ENCODE peak calls at places on chromosomes 2 and 18, in eight cellular contexts. T, V, Q, R, I, B, F and U are unnamed samples.

GRCh38 chr2:85668009-85668856 is at the start of gene SFTPB:
- DNase-seq in T (no peak), V (no peak), Q (no peak), R (no peak), I (no peak), B (peak; percentile 36), F (no peak), U (no peak)

GRCh38 chr2:641501-642430 is 35.4 kb downstream of the TMEM18 start:
- DNase-seq in T (no peak), V (no peak), Q (no peak), R (no peak), I (no peak), B (peak; percentile 12), F (no peak), U (no peak)

GRCh38 chr2:112644933-112645395 is 775 bp upstream of the SLC20A1 start:
- DNase-seq in T (no peak), V (no peak), Q (no peak), R (no peak), I (no peak), B (no peak), F (no peak), U (no peak)

GRCh38 chr2:211898697-211899096 is 639.9 kb downstream of the ERBB4 start:
- DNase-seq in T (no peak), V (no peak), Q (no peak), R (no peak), I (no peak), B (no peak), F (no peak), U (no peak)

GRCh38 chr2:69026026-69026425 is 13.0 kb downstream of the ANTXR1 start:
- DNase-seq in T (peak; percentile 66), V (peak; percentile 11), Q (peak; percentile 43), R (peak; percentile 70), I (no peak), B (peak; percentile 75), F (no peak), U (peak; percentile 52)

GRCh38 chr2:73652348-73652747 is 10.1 kb upstream of the NAT8 start:
- DNase-seq in T (no peak), V (no peak), Q (no peak), R (no peak), I (no peak), B (no peak), F (no peak), U (no peak)

GRCh38 chr2:9203006-9203405 is 3.6 kb upstream of the ASAP2 start:
- DNase-seq in T (no peak), V (no peak), Q (no peak), R (no peak), I (no peak), B (no peak), F (no peak), U (no peak)

GRCh38 chr2:46164581-46165301 is 132.5 kb upstream of the EPAS1 start:
- DNase-seq in T (no peak), V (no peak), Q (peak; percentile 38), R (no peak), I (no peak), B (peak; percentile 94), F (peak; percentile 91), U (peak; percentile 74)

GRCh38 chr18:31497711-31498449 is at the start of gene DSG2:
- DNase-seq in T (peak; percentile 59), V (no peak), Q (peak; percentile 91), R (peak; percentile 88), I (peak; percentile 4), B (peak; percentile 83), F (peak; percentile 44), U (peak; percentile 91)

GRCh38 chr2:118403658-118404451 is 315.6 kb downstream of the INSIG2 start:
- DNase-seq in T (no peak), V (no peak), Q (no peak), R (no peak), I (no peak), B (no peak), F (no peak), U (no peak)

GRCh38 chr2:158817596-158817995 is 22.5 kb downstream of the DAPL1 start:
- DNase-seq in T (no peak), V (no peak), Q (no peak), R (no peak), I (no peak), B (no peak), F (no peak), U (no peak)

GRCh38 chr2:60275958-60276357 is 277.5 kb downstream of the BCL11A start:
- DNase-seq in T (no peak), V (no peak), Q (no peak), R (no peak), I (no peak), B (no peak), F (no peak), U (no peak)

GRCh38 chr2:140359056-140359771 is 1579.0 kb upstream of the NXPH2 start:
- DNase-seq in T (no peak), V (no peak), Q (no peak), R (no peak), I (no peak), B (no peak), F (no peak), U (no peak)

GRCh38 chr2:182228741-182229140 is 198.1 kb downstream of the PDE1A start:
- DNase-seq in T (no peak), V (no peak), Q (no peak), R (no peak), I (no peak), B (no peak), F (no peak), U (no peak)

GRCh38 chr2:221518937-221519635 is 53.0 kb downstream of the EPHA4 start:
- DNase-seq in T (peak; percentile 78), V (no peak), Q (no peak), R (no peak), I (no peak), B (no peak), F (no peak), U (no peak)

GRCh38 chr2:18356676-18357075 is 203.8 kb downstream of the RDH14 start:
- DNase-seq in T (peak; percentile 17), V (no peak), Q (no peak), R (no peak), I (no peak), B (peak; percentile 24), F (peak; percentile 27), U (peak; percentile 56)

GRCh38 chr2:202344178-202344577 is 31.9 kb upstream of the BMPR2 start:
- DNase-seq in T (no peak), V (no peak), Q (no peak), R (no peak), I (no peak), B (peak; percentile 77), F (no peak), U (no peak)

GRCh38 chr2:217683096-217683870 is 319.5 kb downstream of the TNS1 start:
- DNase-seq in T (no peak), V (no peak), Q (peak; percentile 57), R (no peak), I (no peak), B (no peak), F (no peak), U (no peak)

GRCh38 chr2:238003234-238004032 is 36.6 kb downstream of the UBE2F start:
- DNase-seq in T (no peak), V (no peak), Q (no peak), R (no peak), I (no peak), B (no peak), F (no peak), U (no peak)

GRCh38 chr18:13051950-13052349 is 60.8 kb downstream of the CEP192 start:
- DNase-seq in T (no peak), V (no peak), Q (no peak), R (no peak), I (no peak), B (no peak), F (no peak), U (no peak)

GRCh38 chr2:133641497-133641896 is 73.2 kb upstream of the NCKAP5 start:
- DNase-seq in T (peak; percentile 32), V (no peak), Q (no peak), R (peak; percentile 96), I (no peak), B (peak; percentile 4), F (no peak), U (peak; percentile 61)

GRCh38 chr18:24263078-24263477 is 124.2 kb downstream of the CABYR start:
- DNase-seq in T (no peak), V (no peak), Q (no peak), R (no peak), I (no peak), B (no peak), F (no peak), U (no peak)

GRCh38 chr2:104977958-104978357 is 59.9 kb upstream of the MRPS9 start:
- DNase-seq in T (no peak), V (no peak), Q (no peak), R (no peak), I (no peak), B (peak; percentile 1), F (no peak), U (no peak)

GRCh38 chr2:227813562-227814353 is at the start of gene CCL20:
- DNase-seq in T (no peak), V (no peak), Q (no peak), R (no peak), I (no peak), B (peak; percentile 30), F (no peak), U (peak; percentile 41)

GRCh38 chr2:46493241-46493970 is 14.0 kb downstream of the TMEM247 start:
- DNase-seq in T (no peak), V (no peak), Q (no peak), R (no peak), I (no peak), B (peak; percentile 60), F (peak; percentile 67), U (peak; percentile 34)

GRCh38 chr2:174492963-174493431 is 6.2 kb upstream of the GPR155 start:
- DNase-seq in T (no peak), V (no peak), Q (peak; percentile 10), R (no peak), I (no peak), B (no peak), F (no peak), U (no peak)

GRCh38 chr2:132936791-132937190 is 266.8 kb upstream of the LYPD1 start:
- DNase-seq in T (no peak), V (no peak), Q (no peak), R (no peak), I (no peak), B (no peak), F (no peak), U (no peak)

GRCh38 chr2:19547321-19547720 is 188.9 kb upstream of the OSR1 start:
- DNase-seq in T (no peak), V (no peak), Q (no peak), R (no peak), I (no peak), B (no peak), F (no peak), U (no peak)

GRCh38 chr2:226352941-226353558 is 446.6 kb downstream of the IRS1 start:
- DNase-seq in T (no peak), V (no peak), Q (no peak), R (peak; percentile 34), I (no peak), B (no peak), F (no peak), U (no peak)

GRCh38 chr2:25252291-25253152 is 84.1 kb upstream of the POMC start:
- DNase-seq in T (no peak), V (no peak), Q (peak; percentile 69), R (no peak), I (peak; percentile 43), B (no peak), F (peak; percentile 67), U (peak; percentile 94)

GRCh38 chr18:79424008-79424565 is 28.4 kb downstream of the NFATC1 start:
- DNase-seq in T (no peak), V (no peak), Q (peak; percentile 20), R (no peak), I (no peak), B (no peak), F (no peak), U (no peak)

GRCh38 chr2:105438104-105438929 is 39.5 kb upstream of the FHL2 start:
- DNase-seq in T (no peak), V (no peak), Q (no peak), R (no peak), I (no peak), B (no peak), F (peak; percentile 41), U (peak; percentile 51)

GRCh38 chr2:71235930-71236587 is 9.2 kb upstream of the PAIP2B start:
- DNase-seq in T (no peak), V (no peak), Q (peak; percentile 5), R (no peak), I (no peak), B (no peak), F (no peak), U (no peak)

GRCh38 chr2:223797073-223797472 is 40.3 kb downstream of the AP1S3 start:
- DNase-seq in T (no peak), V (no peak), Q (no peak), R (no peak), I (no peak), B (peak; percentile 96), F (no peak), U (no peak)